ENCODE peak calls at places on chromosomes 5 and 9, in seven cellular contexts. M is aorta, V is breast epithelium, Y is H1, L is PC-3, I is upper lobe of left lung, C is fibroblast of lung. P is an unnamed sample.

GRCh38 chr5:131814990-131815389 is 18.2 kb upstream of the FNIP1 start:
- DNase-seq in L (peak; percentile 77), I (no peak), C (peak; percentile 72), V (no peak), Y (no peak), M (no peak), P (no peak)

GRCh38 chr5:63923914-63924313 is 38.3 kb downstream of the HTR1A start:
- DNase-seq in L (peak; percentile 71), I (no peak), Y (no peak), C (no peak), M (no peak), V (no peak), P (no peak)

GRCh38 chr5:119019431-119020348 is 31.3 kb upstream of the DTWD2 start:
- DNase-seq in V (no peak), Y (no peak), L (no peak), M (no peak), C (no peak), I (no peak), P (no peak)

GRCh38 chr5:136729901-136730355 is 364.6 kb upstream of the TRPC7 start:
- DNase-seq in L (peak; percentile 94), I (no peak), C (no peak), M (no peak), Y (no peak), V (no peak), P (no peak)

GRCh38 chr9:136944094-136944518 is 432 bp downstream of the FBXW5 start:
- DNase-seq in V (no peak), M (peak; percentile 86), I (no peak), C (peak; percentile 61), Y (peak; percentile 66), L (peak; percentile 31), P (no peak)

GRCh38 chr5:178324481-178325310 is 92.1 kb upstream of the PHYKPL start:
- DNase-seq in V (no peak), L (no peak), Y (peak; percentile 45), C (no peak), M (peak; percentile 61), I (no peak), P (no peak)

GRCh38 chr5:84861306-84861705 is 476.6 kb upstream of the EDIL3 start:
- DNase-seq in Y (no peak), I (no peak), V (no peak), C (no peak), M (no peak), L (no peak), P (no peak)

GRCh38 chr9:14096182-14096922 is 217.6 kb downstream of the NFIB start:
- DNase-seq in V (no peak), Y (no peak), C (peak; percentile 68), L (no peak), I (no peak), M (no peak), P (no peak)

GRCh38 chr9:137721899-137722298 is 103.1 kb downstream of the EHMT1 start:
- DNase-seq in M (no peak), V (no peak), C (no peak), Y (no peak), L (no peak), I (no peak), P (no peak)

GRCh38 chr5:138952962-138953361 is 77.8 kb upstream of the LRRTM2 start:
- DNase-seq in V (no peak), C (no peak), L (no peak), Y (no peak), M (no peak), I (no peak), P (no peak)

GRCh38 chr5:173315495-173316352 is 12.5 kb downstream of the STC2 start:
- DNase-seq in I (no peak), V (peak; percentile 87), Y (no peak), M (peak; percentile 80), C (peak; percentile 91), L (peak; percentile 57), P (no peak)

GRCh38 chr9:114861922-114862605 is 56.2 kb upstream of the TNFSF15 start:
- DNase-seq in I (no peak), V (no peak), L (no peak), C (no peak), M (no peak), Y (no peak), P (no peak)

GRCh38 chr9:92384373-92384772 is 20.0 kb downstream of the OGN start:
- DNase-seq in V (no peak), L (peak; percentile 35), Y (no peak), M (no peak), I (no peak), C (peak; percentile 40), P (no peak)

GRCh38 chr5:76457685-76458491 is 54.8 kb downstream of the IQGAP2 start:
- DNase-seq in I (no peak), M (no peak), L (peak; percentile 24), V (no peak), C (no peak), Y (no peak), P (no peak)

GRCh38 chr9:17082343-17082742 is 52.5 kb upstream of the CNTLN start:
- DNase-seq in M (no peak), I (no peak), L (no peak), V (no peak), C (peak; percentile 57), Y (peak; percentile 55), P (no peak)

GRCh38 chr9:134653259-134654009 is 11.8 kb downstream of the COL5A1 start:
- DNase-seq in V (no peak), Y (no peak), I (no peak), L (no peak), C (no peak), M (peak; percentile 82), P (no peak)

GRCh38 chr9:136530472-136531089 is 15.3 kb downstream of the NOTCH1 start:
- DNase-seq in V (no peak), M (no peak), C (no peak), I (peak; percentile 66), Y (peak; percentile 66), L (no peak), P (no peak)

GRCh38 chr9:96175001-96175400 is 127.0 kb downstream of the HSD17B3 start:
- DNase-seq in I (no peak), C (no peak), V (no peak), L (no peak), Y (no peak), M (no peak), P (no peak)

GRCh38 chr5:66851306-66851705 is 255.1 kb downstream of the MAST4 start:
- DNase-seq in I (no peak), Y (no peak), C (no peak), V (no peak), M (no peak), L (peak; percentile 15), P (no peak)

GRCh38 chr9:1907465-1907864 is 107.7 kb upstream of the SMARCA2 start:
- DNase-seq in L (no peak), C (no peak), V (no peak), I (no peak), M (no peak), Y (no peak), P (no peak)

DNA sequence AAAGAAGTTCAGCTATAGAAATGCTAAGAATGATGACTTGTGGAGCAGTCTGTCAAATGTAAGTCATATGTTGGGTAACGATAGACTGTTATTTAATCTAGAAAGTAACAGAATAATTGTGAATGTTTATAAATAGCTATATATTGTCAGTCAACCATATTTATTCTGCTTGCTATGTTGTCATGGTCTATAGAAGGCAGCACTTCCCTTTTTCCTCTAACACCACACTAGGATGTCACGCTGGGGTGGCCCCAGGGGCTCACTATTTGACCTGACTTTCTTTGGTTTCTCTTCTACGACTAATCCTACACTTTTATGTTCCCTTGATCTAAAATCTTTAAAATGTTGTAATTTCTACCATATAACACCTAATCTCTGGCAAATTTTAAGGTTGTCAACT is 20.5 kb downstream of the ERAP2 start:
- DNase-seq in L (no peak), Y (no peak), M (no peak), V (no peak), C (no peak), I (no peak), P (no peak)
- H3K4me3 ChIP-seq in L (no peak overlapping the region), Y (no peak overlapping the region), M (no peak overlapping the region), V (no peak overlapping the region), C (no peak overlapping the region), I (no peak overlapping the region), P (no peak overlapping the region)

GRCh38 chr9:18141681-18142080 is 332.3 kb upstream of the ADAMTSL1 start:
- DNase-seq in Y (no peak), V (no peak), I (no peak), L (no peak), M (no peak), C (no peak), P (no peak)

GRCh38 chr9:18142964-18143363 is 331.0 kb upstream of the ADAMTSL1 start:
- DNase-seq in Y (no peak), C (no peak), L (peak; percentile 26), I (no peak), V (no peak), M (no peak), P (no peak)

GRCh38 chr9:18138676-18139075 is 335.3 kb upstream of the ADAMTSL1 start:
- DNase-seq in L (no peak), Y (no peak), I (no peak), C (no peak), M (no peak), V (no peak), P (no peak)

GRCh38 chr9:18137815-18138214 is 336.1 kb upstream of the ADAMTSL1 start:
- DNase-seq in M (no peak), I (no peak), V (no peak), L (no peak), C (no peak), Y (no peak), P (no peak)
- H3K36me3 ChIP-seq in M (no peaks in the 10 kb centered on the region), I (no peaks in the 10 kb centered on the region), V (no peaks in the 10 kb centered on the region), L (no peaks in the 10 kb centered on the region), C (no peaks in the 10 kb centered on the region), Y (no peaks in the 10 kb centered on the region), P (no peaks in the 10 kb centered on the region)

DNA sequence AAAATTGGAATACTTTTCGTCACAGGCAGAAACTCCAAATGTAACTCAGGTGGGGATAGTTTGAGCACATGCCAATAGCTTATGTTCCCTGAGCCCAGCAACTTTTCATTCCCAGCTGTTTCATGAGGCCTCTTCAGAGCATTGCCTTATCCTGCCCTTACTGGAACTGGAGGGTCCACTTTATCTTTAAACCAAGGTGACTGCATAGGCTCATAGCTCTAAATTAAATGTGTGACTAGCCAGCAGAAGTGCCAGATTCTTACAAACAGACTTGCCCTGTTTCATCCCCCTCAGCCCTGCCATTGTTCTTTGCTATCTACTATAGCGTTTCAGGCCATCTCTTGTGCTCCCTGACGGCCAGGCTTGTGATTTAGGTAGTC is 8.1 kb upstream of the LCP2 start:
- DNase-seq in I (no peak), M (no peak), Y (no peak), L (no peak), V (no peak), C (no peak), P (no peak)
- H3K4me1 ChIP-seq in I (peaks cover 30% of the 10 kb centered on the region), M (no peaks in the 10 kb centered on the region), Y (peaks cover 2% of the 10 kb centered on the region), L (no peaks in the 10 kb centered on the region), V (no peaks in the 10 kb centered on the region), C (no peaks in the 10 kb centered on the region), P (peaks cover 11% of the 10 kb centered on the region)

DNA sequence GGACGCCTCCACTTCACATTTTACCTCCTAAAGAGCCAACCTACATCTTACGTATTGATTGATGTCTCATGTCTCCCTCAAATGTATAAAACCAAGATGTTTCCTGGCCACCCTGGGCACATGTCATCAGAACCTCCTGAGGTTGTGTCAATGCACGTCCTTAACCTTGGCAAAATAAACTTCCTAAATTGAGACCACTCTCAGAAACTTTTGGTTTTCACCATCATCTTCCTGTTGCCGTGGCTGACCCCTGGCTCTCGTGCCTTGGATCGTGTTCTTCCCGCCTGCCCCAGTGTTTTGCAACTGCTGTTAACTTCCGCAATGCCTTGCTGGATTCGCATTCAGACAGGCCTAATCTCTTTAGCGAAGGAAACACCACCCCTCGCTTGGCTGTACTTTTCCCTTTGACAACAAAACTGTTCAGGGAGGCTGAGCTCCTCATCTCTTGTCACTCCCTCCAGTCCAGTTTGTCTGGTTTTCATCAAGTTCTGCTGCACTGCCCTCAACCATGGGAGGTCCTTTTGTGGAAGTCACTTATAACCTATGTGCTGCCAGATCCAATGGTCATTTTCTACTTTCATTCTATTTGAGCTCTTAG is 1.2 kb upstream of the DAP start:
- DNase-seq in I (no peak), L (peak; percentile 44), C (no peak), M (no peak), Y (no peak), V (no peak), P (no peak)
- H3K4me3 ChIP-seq in I (no peak overlapping the region), L (no peak overlapping the region), C (no peak overlapping the region), M (no peak overlapping the region), Y (peak overlapping the region; percentile 63), V (no peak overlapping the region), P (no peak overlapping the region)